ENCODE peak calls at places on chromosome 2, in eight cellular contexts. C is right atrium auricular region, U is GM12864, A is neural crest cell, K is endothelial cell of umbilical vein, T is fibroblast of lung, R is foreskin fibroblast, P is choroid plexus epithelial cell. S is an unnamed sample.

GRCh38 chr2:142280846-142281245 is 150.0 kb upstream of the LRP1B start:
- DNase-seq in C (no peak), U (no peak), A (no peak), K (no peak), T (no peak), R (no peak), P (no peak), S (no peak)

GRCh38 chr2:74333175-74333574 is 10.0 kb downstream of the SLC4A5 start:
- DNase-seq in C (no peak), U (no peak), A (no peak), K (peak), T (peak), R (peak), P (peak), S (no peak)

GRCh38 chr2:182951948-182952663 is 85.7 kb upstream of the FRZB start:
- DNase-seq in C (no peak), U (no peak), A (no peak), K (no peak), T (peak), R (no peak), P (peak), S (peak)

GRCh38 chr2:220147186-220147585 is 519.8 kb downstream of the SLC4A3 start:
- DNase-seq in C (no peak), U (no peak), A (no peak), K (no peak), T (peak), R (peak), P (peak), S (no peak)

GRCh38 chr2:238727585-238728321 is 120.1 kb upstream of the TWIST2 start:
- DNase-seq in C (peak), U (no peak), A (no peak), K (no peak), T (peak), R (peak), P (no peak), S (no peak)

GRCh38 chr2:52919668-52920067 is 847.9 kb upstream of the CHAC2 start:
- DNase-seq in C (no peak), U (no peak), A (no peak), K (peak), T (no peak), R (no peak), P (peak), S (no peak)

GRCh38 chr2:235692076-235692475 is 198.2 kb downstream of the AGAP1 start:
- DNase-seq in C (no peak), U (no peak), A (no peak), K (no peak), T (no peak), R (no peak), P (no peak), S (no peak)

GRCh38 chr2:71070294-71071025 is 2.0 kb downstream of the NAGK start:
- DNase-seq in C (no peak), U (no peak), A (no peak), K (no peak), T (peak), R (peak), P (peak), S (peak)

GRCh38 chr2:102436284-102436683 is 13.3 kb downstream of the IL18RAP start:
- DNase-seq in C (no peak), U (no peak), A (no peak), K (peak), T (peak), R (peak), P (peak), S (no peak)

GRCh38 chr2:108215794-108216211 is 24.0 kb upstream of the SULT1C3 start:
- DNase-seq in C (no peak), U (no peak), A (no peak), K (no peak), T (peak), R (no peak), P (peak), S (no peak)

GRCh38 chr2:227853204-227853629 is 18.2 kb upstream of the DAW1 start:
- DNase-seq in C (no peak), U (no peak), A (no peak), K (no peak), T (peak), R (peak), P (peak), S (no peak)

GRCh38 chr2:127270663-127271062 is 23.3 kb downstream of the ERCC3 start:
- DNase-seq in C (no peak), U (no peak), A (no peak), K (no peak), T (no peak), R (no peak), P (no peak), S (no peak)

GRCh38 chr2:151638188-151638933 is 95.9 kb downstream of the NEB start:
- DNase-seq in C (no peak), U (peak), A (no peak), K (peak), T (peak), R (no peak), P (peak), S (peak)

GRCh38 chr2:9205963-9206948 is at the start of gene ASAP2:
- DNase-seq in C (peak), U (no peak), A (peak), K (peak), T (peak), R (peak), P (peak), S (peak)

GRCh38 chr2:148674063-148675020 is 29.8 kb downstream of the EPC2 start:
- DNase-seq in C (no peak), U (no peak), A (no peak), K (peak), T (peak), R (no peak), P (peak), S (peak)

GRCh38 chr2:184628051-184628450 is 29.7 kb downstream of the ZNF804A start:
- DNase-seq in C (no peak), U (no peak), A (no peak), K (no peak), T (no peak), R (no peak), P (no peak), S (no peak)

GRCh38 chr2:44168684-44169154 is at the start of gene PPM1B:
- DNase-seq in C (peak), U (no peak), A (peak), K (no peak), T (no peak), R (peak), P (no peak), S (no peak)

GRCh38 chr2:118535171-118535817 is 312.2 kb downstream of the EN1 start:
- DNase-seq in C (no peak), U (no peak), A (no peak), K (no peak), T (no peak), R (no peak), P (no peak), S (no peak)

DNA sequence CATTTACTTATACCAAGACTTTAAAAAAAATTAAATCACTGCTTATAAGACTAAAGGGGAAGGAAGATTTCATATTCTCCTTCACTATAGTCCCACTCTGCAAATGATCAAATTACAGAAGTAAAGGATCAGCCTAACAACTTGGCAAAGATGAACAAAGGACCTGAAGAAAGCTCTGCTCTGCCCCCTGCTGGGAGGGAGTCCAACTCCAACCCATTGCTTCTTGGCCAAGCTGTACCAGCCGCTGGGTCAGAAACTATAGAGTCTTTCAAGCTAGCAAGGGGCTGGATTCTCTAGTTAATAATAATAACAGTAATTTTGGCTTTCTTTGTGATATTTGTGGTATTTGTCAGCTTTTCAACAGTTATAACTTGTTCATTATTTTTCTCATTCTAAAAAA is 927.0 kb upstream of the CRIM1 start:
- DNase-seq in C (no peak), U (no peak), A (peak), K (peak), T (no peak), R (no peak), P (peak), S (peak)
- TF ChIP-seq CTCF in C (no peak), U (peak), A (peak), K (peak), T (peak), R (peak), P (peak), S (peak)

GRCh38 chr2:66840321-66841014 is 405.5 kb downstream of the MEIS1 start:
- DNase-seq in C (no peak), U (no peak), A (no peak), K (no peak), T (no peak), R (peak), P (peak), S (no peak)

GRCh38 chr2:66839551-66840320 is 404.8 kb downstream of the MEIS1 start:
- DNase-seq in C (no peak), U (no peak), A (no peak), K (no peak), T (peak), R (peak), P (peak), S (no peak)

GRCh38 chr2:66834859-66835258 is 399.9 kb downstream of the MEIS1 start:
- DNase-seq in C (no peak), U (no peak), A (no peak), K (no peak), T (no peak), R (no peak), P (no peak), S (no peak)

GRCh38 chr2:66833036-66833435 is 398.1 kb downstream of the MEIS1 start:
- DNase-seq in C (no peak), U (no peak), A (no peak), K (no peak), T (no peak), R (peak), P (peak), S (no peak)

GRCh38 chr2:66836851-66837250 is 401.9 kb downstream of the MEIS1 start:
- DNase-seq in C (no peak), U (no peak), A (no peak), K (no peak), T (no peak), R (no peak), P (no peak), S (no peak)
- TF ChIP-seq CTCF in C (no peak), U (no peak), A (no peak), K (no peak), T (no peak), R (no peak), P (no peak), S (no peak)

GRCh38 chr2:174076040-174076439 is 110.9 kb upstream of the SP3 start:
- DNase-seq in C (no peak), U (no peak), A (no peak), K (no peak), T (peak), R (no peak), P (peak), S (no peak)
- TF ChIP-seq CTCF in C (no peak), U (no peak), A (no peak), K (no peak), T (no peak), R (no peak), P (no peak), S (no peak)

GRCh38 chr2:214311931-214312749 is 98.7 kb upstream of the VWC2L start:
- DNase-seq in C (no peak), U (no peak), A (no peak), K (no peak), T (peak), R (no peak), P (peak), S (no peak)
- TF ChIP-seq CTCF in C (no peak), U (no peak), A (no peak), K (no peak), T (no peak), R (no peak), P (no peak), S (no peak)

DNA sequence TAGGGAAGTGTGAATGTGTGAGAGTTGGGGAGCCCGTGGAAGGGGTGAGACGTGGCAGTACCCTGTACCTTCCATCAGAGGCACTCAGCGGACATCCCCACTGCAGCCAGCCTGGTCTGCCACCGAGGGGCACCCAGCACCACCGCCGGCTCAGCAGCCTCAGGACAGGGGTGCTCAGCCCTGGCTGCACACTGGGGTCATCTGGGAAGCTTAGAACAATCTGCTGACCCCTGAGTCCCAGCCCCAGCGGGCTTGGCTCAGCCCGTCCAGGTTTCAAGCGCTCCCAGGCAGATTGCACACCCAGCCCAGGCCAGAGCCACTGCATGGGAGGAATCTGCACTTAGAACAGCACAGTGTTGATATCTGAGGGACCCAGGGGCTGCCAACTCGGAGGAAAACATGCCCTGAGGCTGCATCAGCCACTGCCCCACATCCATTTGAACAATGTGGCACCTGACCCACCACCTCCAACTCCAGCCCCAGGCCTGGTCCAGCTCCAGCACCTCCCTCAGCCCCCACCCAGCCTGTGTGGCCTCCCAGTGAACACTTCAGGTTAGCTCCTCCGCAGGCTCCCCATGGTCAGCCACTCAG is 147.1 kb upstream of the OTOS start:
- DNase-seq in C (no peak), U (no peak), A (no peak), K (no peak), T (no peak), R (no peak), P (no peak), S (no peak)
- TF ChIP-seq CTCF in C (no peak), U (no peak), A (no peak), K (no peak), T (no peak), R (no peak), P (no peak), S (no peak)

DNA sequence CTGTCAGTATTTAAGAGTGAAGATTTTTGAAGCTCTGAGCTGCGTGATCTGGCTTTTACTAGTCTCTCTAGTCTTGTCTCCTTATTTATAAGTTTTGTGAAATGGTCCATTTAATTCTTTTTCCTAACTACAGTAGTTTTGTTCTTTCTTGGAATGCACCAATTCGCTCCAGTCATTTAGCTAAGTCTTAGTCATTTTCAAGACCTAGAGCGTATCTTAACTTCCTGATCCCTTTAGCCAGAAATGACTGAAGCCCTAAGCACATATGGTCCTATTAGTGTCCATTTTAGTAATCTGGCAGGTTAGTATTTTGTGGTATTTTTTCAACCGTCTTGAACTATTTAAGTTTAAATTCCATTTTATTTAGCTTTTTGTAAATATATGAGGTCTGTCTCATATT is 3.6 kb downstream of the BIRC6 start:
- DNase-seq in C (no peak), U (no peak), A (no peak), K (no peak), T (peak), R (peak), P (peak), S (peak)
- TF ChIP-seq CTCF in C (no peak), U (no peak), A (no peak), K (no peak), T (no peak), R (no peak), P (no peak), S (no peak)

DNA sequence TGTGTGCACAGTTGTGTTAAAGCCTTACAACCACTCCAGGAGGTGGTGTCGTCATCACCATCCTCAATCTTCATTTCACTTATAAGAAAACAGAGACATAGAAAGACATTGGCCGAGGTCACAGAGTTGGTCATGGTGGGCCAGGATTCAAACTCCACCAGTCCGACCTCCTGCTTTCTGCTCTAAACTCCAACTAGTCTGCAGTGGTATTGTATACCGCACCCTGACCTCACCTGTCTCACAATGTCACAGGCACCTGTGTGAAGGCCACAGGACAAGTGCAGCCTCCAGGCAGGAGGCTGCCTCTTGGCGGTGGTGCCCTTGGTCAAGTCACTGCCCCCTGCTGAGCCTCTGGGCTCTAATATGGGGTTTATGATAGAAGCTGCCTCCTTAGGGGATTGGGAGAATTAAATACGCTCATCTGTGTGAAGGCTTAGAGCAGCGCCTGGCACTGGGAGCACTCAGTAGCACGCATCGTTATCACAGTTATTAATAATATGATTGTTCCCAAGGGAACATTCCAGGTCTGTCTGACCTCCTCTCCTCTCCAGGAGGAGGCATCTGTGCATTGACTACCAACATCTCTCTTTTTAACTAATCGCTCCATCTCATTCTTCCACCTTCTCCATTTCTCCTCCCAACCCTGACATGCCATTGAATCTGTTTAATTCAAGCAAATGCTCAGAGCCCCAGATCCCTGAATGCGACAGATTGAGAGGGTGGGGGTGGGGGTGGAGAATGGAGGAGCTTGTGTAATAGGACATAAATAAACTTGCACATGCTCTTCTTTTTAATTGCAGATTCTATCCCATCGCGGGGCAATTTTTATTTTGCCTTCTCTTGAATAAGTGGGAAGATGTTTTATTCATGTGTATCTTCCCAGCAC is 112.7 kb downstream of the MCFD2 start:
- DNase-seq in C (no peak), U (no peak), A (no peak), K (peak), T (no peak), R (no peak), P (no peak), S (peak)
- TF ChIP-seq CTCF in C (peak), U (no peak), A (no peak), K (peak), T (no peak), R (no peak), P (peak), S (no peak)

DNA sequence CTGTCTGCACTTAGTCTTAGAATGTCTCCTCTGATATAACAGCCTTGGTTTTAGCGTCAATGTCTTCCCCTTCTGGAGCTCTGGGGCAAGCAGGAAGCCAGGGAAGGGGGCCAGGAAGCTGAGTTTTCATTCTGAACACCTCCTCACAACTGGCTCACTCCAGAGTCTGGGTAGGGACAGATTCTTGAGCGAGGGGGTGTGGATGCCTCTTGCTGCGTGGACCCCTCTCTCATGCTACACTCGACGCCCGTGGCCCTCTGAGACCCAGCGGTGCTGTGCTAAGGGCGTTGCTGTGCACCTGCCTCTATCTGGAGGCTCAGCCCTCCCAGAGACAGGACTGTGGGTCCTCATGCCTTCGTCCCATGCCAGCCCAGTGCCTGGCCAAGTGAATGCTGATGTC is 99.7 kb downstream of the RNF144A start:
- DNase-seq in C (no peak), U (no peak), A (no peak), K (no peak), T (no peak), R (no peak), P (no peak), S (no peak)
- TF ChIP-seq CTCF in C (no peak), U (no peak), A (no peak), K (no peak), T (no peak), R (no peak), P (no peak), S (no peak)

GRCh38 chr2:121094845-121095244 is 190.2 kb downstream of the TFCP2L1 start:
- DNase-seq in C (no peak), U (no peak), A (no peak), K (no peak), T (no peak), R (no peak), P (no peak), S (no peak)
- TF ChIP-seq CTCF in C (no peak), U (no peak), A (no peak), K (no peak), T (no peak), R (no peak), P (no peak), S (no peak)

GRCh38 chr2:216216951-216217903 is 108.1 kb downstream of the XRCC5 start:
- DNase-seq in C (no peak), U (no peak), A (no peak), K (peak), T (peak), R (peak), P (peak), S (no peak)

GRCh38 chr2:216217904-216218260 is 108.7 kb downstream of the XRCC5 start:
- DNase-seq in C (no peak), U (peak), A (no peak), K (no peak), T (no peak), R (no peak), P (no peak), S (no peak)

GRCh38 chr2:216219866-216220265 is 110.7 kb downstream of the XRCC5 start:
- DNase-seq in C (no peak), U (no peak), A (no peak), K (no peak), T (no peak), R (no peak), P (no peak), S (no peak)

GRCh38 chr2:216214768-216215167 is 105.6 kb downstream of the XRCC5 start:
- DNase-seq in C (no peak), U (no peak), A (no peak), K (no peak), T (no peak), R (no peak), P (no peak), S (no peak)

GRCh38 chr2:216215991-216216390 is 106.8 kb downstream of the XRCC5 start:
- DNase-seq in C (no peak), U (no peak), A (no peak), K (no peak), T (peak), R (no peak), P (peak), S (no peak)
- TF ChIP-seq CTCF in C (no peak), U (peak), A (peak), K (peak), T (peak), R (peak), P (peak), S (peak)